ENCODE peak calls at places on chromosomes 16 and 17, in seven cellular contexts. One of them, this sample, is unnamed.

GRCh38 chr17:73302189-73302588 is 9.6 kb downstream of the CDC42EP4 start:
- DNase-seq in NCI-H1048: no peak
- DNase-seq in RWPE2: no peak
- DNase-seq in choroid plexus epithelial cell: no peak
- DNase-seq in OCI-M1: no peak
- DNase-seq in NCI-H774: no peak
- DNase-seq in heart left ventricle: no peak
- DNase-seq in this sample: no peak

GRCh38 chr17:28722413-28723158 is 2.8 kb downstream of the RPL23A start:
- DNase-seq in NCI-H1048: no peak
- DNase-seq in RWPE2: no peak
- DNase-seq in choroid plexus epithelial cell: no peak
- DNase-seq in OCI-M1: no peak
- DNase-seq in NCI-H774: no peak
- DNase-seq in heart left ventricle: no peak
- DNase-seq in this sample: no peak

GRCh38 chr17:36888236-36888957 is 48.9 kb upstream of the LHX1 start:
- DNase-seq in NCI-H1048: no peak
- DNase-seq in RWPE2: no peak
- DNase-seq in choroid plexus epithelial cell: no peak
- DNase-seq in OCI-M1: no peak
- DNase-seq in NCI-H774: peak; percentile 64
- DNase-seq in heart left ventricle: no peak
- DNase-seq in this sample: no peak

GRCh38 chr16:57352636-57353047 is 5.9 kb upstream of the CCL22 start:
- DNase-seq in NCI-H1048: no peak
- DNase-seq in RWPE2: no peak
- DNase-seq in choroid plexus epithelial cell: no peak
- DNase-seq in OCI-M1: no peak
- DNase-seq in NCI-H774: no peak
- DNase-seq in heart left ventricle: no peak
- DNase-seq in this sample: no peak

GRCh38 chr17:1259910-1260389 is 10.3 kb upstream of the BHLHA9 start:
- DNase-seq in NCI-H1048: no peak
- DNase-seq in RWPE2: no peak
- DNase-seq in choroid plexus epithelial cell: peak; percentile 50
- DNase-seq in OCI-M1: no peak
- DNase-seq in NCI-H774: no peak
- DNase-seq in heart left ventricle: no peak
- DNase-seq in this sample: no peak

GRCh38 chr16:62058412-62058811 is 22.2 kb upstream of the CDH8 start:
- DNase-seq in NCI-H1048: no peak
- DNase-seq in RWPE2: no peak
- DNase-seq in choroid plexus epithelial cell: no peak
- DNase-seq in OCI-M1: no peak
- DNase-seq in NCI-H774: no peak
- DNase-seq in heart left ventricle: no peak
- DNase-seq in this sample: no peak

GRCh38 chr16:87535855-87536794 is 43.3 kb upstream of the ZCCHC14 start:
- DNase-seq in NCI-H1048: no peak
- DNase-seq in RWPE2: no peak
- DNase-seq in choroid plexus epithelial cell: no peak
- DNase-seq in OCI-M1: no peak
- DNase-seq in NCI-H774: no peak
- DNase-seq in heart left ventricle: no peak
- DNase-seq in this sample: peak; percentile 3

GRCh38 chr16:29310852-29311314 is 95.6 kb downstream of the NPIPB11 start:
- DNase-seq in NCI-H1048: no peak
- DNase-seq in RWPE2: no peak
- DNase-seq in choroid plexus epithelial cell: no peak
- DNase-seq in OCI-M1: no peak
- DNase-seq in NCI-H774: no peak
- DNase-seq in heart left ventricle: no peak
- DNase-seq in this sample: no peak

GRCh38 chr17:35742496-35742895 is 10.5 kb downstream of the GAS2L2 start:
- DNase-seq in NCI-H1048: no peak
- DNase-seq in RWPE2: no peak
- DNase-seq in choroid plexus epithelial cell: no peak
- DNase-seq in OCI-M1: no peak
- DNase-seq in NCI-H774: no peak
- DNase-seq in heart left ventricle: no peak
- DNase-seq in this sample: no peak

This sample was measured in natural killer cell treated with Interleukin-12 subunit alpha and Interleukin-12 subunit beta and Interleukin-15 and Interleukin-18, amount 100 ng/mL, for 72 hours.